ENCODE peak calls at places on chromosomes 6 and 20, in five cellular contexts. One of them, this sample, is unnamed.

GRCh38 chr6:150456466-150456865 is 87.7 kb downstream of the IYD start:
- DNase-seq in heart right ventricle: no peak
- DNase-seq in HuH-7: peak
- DNase-seq in CD8-positive, alpha-beta T cell: no peak
- DNase-seq in IMR-90: no peak
- DNase-seq in this sample: no peak

GRCh38 chr20:25643735-25644134 is 19.9 kb upstream of the NANP start:
- DNase-seq in HuH-7: no peak
- DNase-seq in heart right ventricle: no peak
- DNase-seq in CD8-positive, alpha-beta T cell: no peak
- DNase-seq in IMR-90: no peak
- DNase-seq in this sample: no peak

GRCh38 chr6:107320126-107320525 is 139.2 kb downstream of the PDSS2 start:
- DNase-seq in CD8-positive, alpha-beta T cell: no peak
- DNase-seq in HuH-7: no peak
- DNase-seq in heart right ventricle: no peak
- DNase-seq in IMR-90: peak
- DNase-seq in this sample: no peak

GRCh38 chr20:8756410-8756809 is 312.5 kb upstream of the PLCB4 start:
- DNase-seq in CD8-positive, alpha-beta T cell: no peak
- DNase-seq in heart right ventricle: no peak
- DNase-seq in HuH-7: no peak
- DNase-seq in IMR-90: peak
- DNase-seq in this sample: no peak

GRCh38 chr20:11766961-11767360 is 150.7 kb upstream of the BTBD3 start:
- DNase-seq in HuH-7: no peak
- DNase-seq in CD8-positive, alpha-beta T cell: no peak
- DNase-seq in heart right ventricle: no peak
- DNase-seq in IMR-90: peak
- DNase-seq in this sample: no peak

GRCh38 chr6:97316982-97317381 is 34.0 kb upstream of the MMS22L start:
- DNase-seq in IMR-90: no peak
- DNase-seq in HuH-7: no peak
- DNase-seq in CD8-positive, alpha-beta T cell: no peak
- DNase-seq in heart right ventricle: no peak
- DNase-seq in this sample: no peak

GRCh38 chr6:108464506-108465084 is 96.1 kb upstream of the FOXO3 start:
- DNase-seq in heart right ventricle: no peak
- DNase-seq in HuH-7: no peak
- DNase-seq in IMR-90: no peak
- DNase-seq in CD8-positive, alpha-beta T cell: no peak
- DNase-seq in this sample: no peak

GRCh38 chr20:6940052-6940451 is 172.6 kb downstream of the BMP2 start:
- DNase-seq in CD8-positive, alpha-beta T cell: no peak
- DNase-seq in IMR-90: no peak
- DNase-seq in heart right ventricle: no peak
- DNase-seq in HuH-7: peak
- DNase-seq in this sample: no peak

GRCh38 chr6:16179970-16180431 is 51.1 kb downstream of the MYLIP start:
- DNase-seq in HuH-7: no peak
- DNase-seq in CD8-positive, alpha-beta T cell: peak
- DNase-seq in heart right ventricle: no peak
- DNase-seq in IMR-90: no peak
- DNase-seq in this sample: peak

GRCh38 chr6:110053395-110054240 is 75.5 kb downstream of the GPR6 start:
- DNase-seq in heart right ventricle: no peak
- DNase-seq in IMR-90: peak
- DNase-seq in CD8-positive, alpha-beta T cell: no peak
- DNase-seq in HuH-7: peak
- DNase-seq in this sample: no peak

GRCh38 chr20:24208652-24209051 is 220.1 kb upstream of the GGTLC1 start:
- DNase-seq in IMR-90: no peak
- DNase-seq in HuH-7: no peak
- DNase-seq in heart right ventricle: no peak
- DNase-seq in CD8-positive, alpha-beta T cell: no peak
- DNase-seq in this sample: no peak

GRCh38 chr6:105896821-105897095 is 189.4 kb upstream of the PRDM1 start:
- DNase-seq in heart right ventricle: no peak
- DNase-seq in IMR-90: no peak
- DNase-seq in HuH-7: peak
- DNase-seq in CD8-positive, alpha-beta T cell: no peak
- DNase-seq in this sample: no peak

GRCh38 chr20:59748555-59749292 is 144.4 kb downstream of the PHACTR3 start:
- DNase-seq in HuH-7: no peak
- DNase-seq in CD8-positive, alpha-beta T cell: no peak
- DNase-seq in IMR-90: peak
- DNase-seq in heart right ventricle: no peak
- DNase-seq in this sample: no peak

GRCh38 chr6:116287668-116288282 is 8.0 kb upstream of the TSPYL1 start:
- DNase-seq in heart right ventricle: no peak
- DNase-seq in IMR-90: peak
- DNase-seq in CD8-positive, alpha-beta T cell: no peak
- DNase-seq in HuH-7: no peak
- DNase-seq in this sample: no peak

GRCh38 chr6:40931927-40932326 is 107.1 kb downstream of the UNC5CL start:
- DNase-seq in CD8-positive, alpha-beta T cell: no peak
- DNase-seq in IMR-90: peak
- DNase-seq in heart right ventricle: no peak
- DNase-seq in HuH-7: no peak
- DNase-seq in this sample: no peak

GRCh38 chr6:22828179-22829062 is 259.1 kb downstream of the HDGFL1 start:
- DNase-seq in CD8-positive, alpha-beta T cell: no peak
- DNase-seq in HuH-7: peak
- DNase-seq in heart right ventricle: no peak
- DNase-seq in IMR-90: peak
- DNase-seq in this sample: no peak

GRCh38 chr6:161137839-161138544 is 135.9 kb downstream of the AGPAT4 start:
- DNase-seq in IMR-90: peak
- DNase-seq in HuH-7: no peak
- DNase-seq in CD8-positive, alpha-beta T cell: no peak
- DNase-seq in heart right ventricle: no peak
- DNase-seq in this sample: no peak

GRCh38 chr6:137708481-137708880 is 158.6 kb upstream of the TNFAIP3 start:
- DNase-seq in heart right ventricle: no peak
- DNase-seq in HuH-7: no peak
- DNase-seq in IMR-90: no peak
- DNase-seq in CD8-positive, alpha-beta T cell: no peak
- DNase-seq in this sample: no peak

GRCh38 chr20:33908351-33908750 is 85.4 kb upstream of the RALY start:
- DNase-seq in IMR-90: peak
- DNase-seq in heart right ventricle: no peak
- DNase-seq in HuH-7: no peak
- DNase-seq in CD8-positive, alpha-beta T cell: no peak
- DNase-seq in this sample: no peak

GRCh38 chr6:99543968-99544367 is 24.5 kb downstream of the CCNC start:
- DNase-seq in heart right ventricle: no peak
- DNase-seq in CD8-positive, alpha-beta T cell: no peak
- DNase-seq in IMR-90: no peak
- DNase-seq in HuH-7: no peak
- DNase-seq in this sample: no peak

GRCh38 chr20:3595541-3595940 is 67.7 kb downstream of the GFRA4 start:
- DNase-seq in CD8-positive, alpha-beta T cell: no peak
- DNase-seq in HuH-7: no peak
- DNase-seq in IMR-90: no peak
- DNase-seq in heart right ventricle: no peak
- DNase-seq in this sample: no peak

GRCh38 chr20:51985013-51985415 is 182.7 kb upstream of the SALL4 start:
- DNase-seq in heart right ventricle: no peak
- DNase-seq in IMR-90: peak
- DNase-seq in HuH-7: peak
- DNase-seq in CD8-positive, alpha-beta T cell: no peak
- DNase-seq in this sample: no peak

GRCh38 chr6:43669050-43669921 is 18.3 kb downstream of the MRPS18A start:
- DNase-seq in IMR-90: peak
- DNase-seq in CD8-positive, alpha-beta T cell: no peak
- DNase-seq in heart right ventricle: peak
- DNase-seq in HuH-7: no peak
- DNase-seq in this sample: no peak

GRCh38 chr6:42088101-42088591 is 37.8 kb downstream of the TAF8 start:
- DNase-seq in IMR-90: peak
- DNase-seq in heart right ventricle: peak
- DNase-seq in HuH-7: no peak
- DNase-seq in CD8-positive, alpha-beta T cell: no peak
- DNase-seq in this sample: no peak

GRCh38 chr20:51318058-51318960 is 224.2 kb downstream of the NFATC2 start:
- DNase-seq in CD8-positive, alpha-beta T cell: peak
- DNase-seq in IMR-90: no peak
- DNase-seq in heart right ventricle: peak
- DNase-seq in HuH-7: peak
- DNase-seq in this sample: peak

GRCh38 chr6:13357551-13358075 is 29.3 kb upstream of the TBC1D7 start:
- DNase-seq in HuH-7: no peak
- DNase-seq in heart right ventricle: no peak
- DNase-seq in IMR-90: peak
- DNase-seq in CD8-positive, alpha-beta T cell: no peak
- DNase-seq in this sample: no peak

GRCh38 chr6:165661416-165662001 is 1.5 kb downstream of the PDE10A start:
- DNase-seq in IMR-90: peak
- DNase-seq in CD8-positive, alpha-beta T cell: no peak
- DNase-seq in heart right ventricle: peak
- DNase-seq in HuH-7: no peak
- DNase-seq in this sample: no peak

GRCh38 chr20:45508068-45508886 is 7.1 kb downstream of the SPINT3 start:
- DNase-seq in IMR-90: no peak
- DNase-seq in heart right ventricle: no peak
- DNase-seq in HuH-7: no peak
- DNase-seq in CD8-positive, alpha-beta T cell: no peak
- DNase-seq in this sample: no peak

GRCh38 chr6:88442731-88443130 is 276.6 kb upstream of the CNR1 start:
- DNase-seq in CD8-positive, alpha-beta T cell: no peak
- DNase-seq in HuH-7: no peak
- DNase-seq in IMR-90: no peak
- DNase-seq in heart right ventricle: no peak
- DNase-seq in this sample: no peak

GRCh38 chr6:114343782-114344144 is 940 bp upstream of the HS3ST5 start:
- DNase-seq in CD8-positive, alpha-beta T cell: no peak
- DNase-seq in HuH-7: no peak
- DNase-seq in IMR-90: no peak
- DNase-seq in heart right ventricle: no peak
- DNase-seq in this sample: no peak

GRCh38 chr20:50746138-50746940 is 15.0 kb downstream of the PARD6B start:
- DNase-seq in heart right ventricle: no peak
- DNase-seq in CD8-positive, alpha-beta T cell: no peak
- DNase-seq in HuH-7: no peak
- DNase-seq in IMR-90: no peak
- DNase-seq in this sample: no peak

GRCh38 chr6:166575190-166575589 is 11.3 kb downstream of the RAMACL start:
- DNase-seq in IMR-90: no peak
- DNase-seq in CD8-positive, alpha-beta T cell: no peak
- DNase-seq in HuH-7: no peak
- DNase-seq in heart right ventricle: peak
- DNase-seq in this sample: no peak

GRCh38 chr6:38157905-38158304 is 338.4 kb downstream of the ZFAND3 start:
- DNase-seq in CD8-positive, alpha-beta T cell: no peak
- DNase-seq in IMR-90: no peak
- DNase-seq in heart right ventricle: no peak
- DNase-seq in HuH-7: no peak
- DNase-seq in this sample: no peak

GRCh38 chr20:62627901-62628612 is 14.2 kb upstream of the SLCO4A1 start:
- DNase-seq in CD8-positive, alpha-beta T cell: no peak
- DNase-seq in IMR-90: peak
- DNase-seq in heart right ventricle: no peak
- DNase-seq in HuH-7: no peak
- DNase-seq in this sample: no peak

GRCh38 chr20:1894951-1895673 is at the start of gene SIRPA:
- DNase-seq in IMR-90: peak
- DNase-seq in HuH-7: peak
- DNase-seq in CD8-positive, alpha-beta T cell: no peak
- DNase-seq in heart right ventricle: peak
- DNase-seq in this sample: no peak